ENCODE peak calls at places on chromosomes 13 and 19, in eight cellular contexts. One of them, this sample, is unnamed.

GRCh38 chr19:58550362-58551122 is 4.4 kb downstream of the CHMP2A start:
- DNase-seq in ovary: no peak
- DNase-seq in breast epithelium: no peak
- DNase-seq in GM12892: no peak
- DNase-seq in upper lobe of left lung: no peak
- DNase-seq in GM12891: no peak
- DNase-seq in heart left ventricle: no peak
- DNase-seq in lower leg skin: no peak
- DNase-seq in this sample: no peak

GRCh38 chr19:12841094-12841493 is 2.8 kb downstream of the MAST1 start:
- DNase-seq in ovary: no peak
- DNase-seq in breast epithelium: no peak
- DNase-seq in GM12892: no peak
- DNase-seq in upper lobe of left lung: peak; percentile 80
- DNase-seq in GM12891: no peak
- DNase-seq in heart left ventricle: no peak
- DNase-seq in lower leg skin: no peak
- DNase-seq in this sample: peak; percentile 20

GRCh38 chr19:40740747-40741146 is 9.5 kb downstream of the ACTMAP start:
- DNase-seq in ovary: no peak
- DNase-seq in breast epithelium: no peak
- DNase-seq in GM12892: no peak
- DNase-seq in upper lobe of left lung: no peak
- DNase-seq in GM12891: no peak
- DNase-seq in heart left ventricle: peak; percentile 78
- DNase-seq in lower leg skin: peak; percentile 89
- DNase-seq in this sample: no peak

GRCh38 chr19:18251587-18252369 is 22.5 kb downstream of the IQCN start:
- DNase-seq in ovary: peak; percentile 59
- DNase-seq in breast epithelium: peak; percentile 79
- DNase-seq in GM12892: peak; percentile 72
- DNase-seq in upper lobe of left lung: no peak
- DNase-seq in GM12891: peak; percentile 80
- DNase-seq in heart left ventricle: peak; percentile 60
- DNase-seq in lower leg skin: peak; percentile 66
- DNase-seq in this sample: peak; percentile 63

GRCh38 chr19:615619-616018 is 17.7 kb downstream of the POLRMT start:
- DNase-seq in ovary: no peak
- DNase-seq in breast epithelium: no peak
- DNase-seq in GM12892: no peak
- DNase-seq in upper lobe of left lung: peak; percentile 86
- DNase-seq in GM12891: no peak
- DNase-seq in heart left ventricle: no peak
- DNase-seq in lower leg skin: no peak
- DNase-seq in this sample: no peak

GRCh38 chr13:99220199-99220931 is 19.7 kb downstream of the UBAC2 start:
- DNase-seq in ovary: no peak
- DNase-seq in breast epithelium: no peak
- DNase-seq in GM12892: no peak
- DNase-seq in upper lobe of left lung: no peak
- DNase-seq in GM12891: no peak
- DNase-seq in heart left ventricle: no peak
- DNase-seq in lower leg skin: no peak
- DNase-seq in this sample: no peak

GRCh38 chr19:3606690-3607289 is at the start of gene TBXA2R:
- DNase-seq in ovary: peak; percentile 85
- DNase-seq in breast epithelium: no peak
- DNase-seq in GM12892: peak; percentile 65
- DNase-seq in upper lobe of left lung: peak; percentile 97
- DNase-seq in GM12891: peak; percentile 77
- DNase-seq in heart left ventricle: peak; percentile 86
- DNase-seq in lower leg skin: peak; percentile 41
- DNase-seq in this sample: peak; percentile 43

GRCh38 chr13:39597828-39598227 is 5.2 kb downstream of the LHFPL6 start:
- DNase-seq in ovary: no peak
- DNase-seq in breast epithelium: no peak
- DNase-seq in GM12892: no peak
- DNase-seq in upper lobe of left lung: no peak
- DNase-seq in GM12891: no peak
- DNase-seq in heart left ventricle: no peak
- DNase-seq in lower leg skin: no peak
- DNase-seq in this sample: peak; percentile 59

GRCh38 chr19:16062789-16063188 is 13.5 kb upstream of the TPM4 start:
- DNase-seq in ovary: no peak
- DNase-seq in breast epithelium: no peak
- DNase-seq in GM12892: no peak
- DNase-seq in upper lobe of left lung: no peak
- DNase-seq in GM12891: no peak
- DNase-seq in heart left ventricle: no peak
- DNase-seq in lower leg skin: no peak
- DNase-seq in this sample: no peak

GRCh38 chr13:21309542-21310172 is 133.2 kb downstream of the MRPL57 start:
- DNase-seq in ovary: no peak
- DNase-seq in breast epithelium: no peak
- DNase-seq in GM12892: no peak
- DNase-seq in upper lobe of left lung: no peak
- DNase-seq in GM12891: no peak
- DNase-seq in heart left ventricle: no peak
- DNase-seq in lower leg skin: no peak
- DNase-seq in this sample: no peak

GRCh38 chr13:53151692-53152421 is 123.2 kb downstream of the OLFM4 start:
- DNase-seq in ovary: no peak
- DNase-seq in breast epithelium: no peak
- DNase-seq in GM12892: peak; percentile 5
- DNase-seq in upper lobe of left lung: no peak
- DNase-seq in GM12891: peak; percentile 11
- DNase-seq in heart left ventricle: no peak
- DNase-seq in lower leg skin: no peak
- DNase-seq in this sample: peak; percentile 34

GRCh38 chr19:7612282-7613274 is 16.8 kb downstream of the XAB2 start:
- DNase-seq in ovary: no peak
- DNase-seq in breast epithelium: no peak
- DNase-seq in GM12892: no peak
- DNase-seq in upper lobe of left lung: peak; percentile 79
- DNase-seq in GM12891: no peak
- DNase-seq in heart left ventricle: no peak
- DNase-seq in lower leg skin: no peak
- DNase-seq in this sample: no peak

GRCh38 chr13:90272356-90272755 is 1075.1 kb upstream of the MIR17HG start:
- DNase-seq in ovary: no peak
- DNase-seq in breast epithelium: no peak
- DNase-seq in GM12892: no peak
- DNase-seq in upper lobe of left lung: no peak
- DNase-seq in GM12891: no peak
- DNase-seq in heart left ventricle: no peak
- DNase-seq in lower leg skin: no peak
- DNase-seq in this sample: no peak

GRCh38 chr19:44908074-44908835 is 2.7 kb downstream of the APOE start:
- DNase-seq in ovary: no peak
- DNase-seq in breast epithelium: no peak
- DNase-seq in GM12892: no peak
- DNase-seq in upper lobe of left lung: no peak
- DNase-seq in GM12891: no peak
- DNase-seq in heart left ventricle: no peak
- DNase-seq in lower leg skin: no peak
- DNase-seq in this sample: no peak

GRCh38 chr19:18300930-18301717 is 19.7 kb upstream of the JUND start:
- DNase-seq in ovary: peak; percentile 63
- DNase-seq in breast epithelium: no peak
- DNase-seq in GM12892: no peak
- DNase-seq in upper lobe of left lung: peak; percentile 86
- DNase-seq in GM12891: no peak
- DNase-seq in heart left ventricle: peak; percentile 92
- DNase-seq in lower leg skin: peak; percentile 69
- DNase-seq in this sample: peak; percentile 62

GRCh38 chr13:110008816-110009215 is 222.4 kb upstream of the IRS2 start:
- DNase-seq in ovary: no peak
- DNase-seq in breast epithelium: no peak
- DNase-seq in GM12892: no peak
- DNase-seq in upper lobe of left lung: no peak
- DNase-seq in GM12891: no peak
- DNase-seq in heart left ventricle: no peak
- DNase-seq in lower leg skin: no peak
- DNase-seq in this sample: no peak

GRCh38 chr13:98677398-98677797 is 75.1 kb downstream of the SLC15A1 start:
- DNase-seq in ovary: no peak
- DNase-seq in breast epithelium: no peak
- DNase-seq in GM12892: no peak
- DNase-seq in upper lobe of left lung: no peak
- DNase-seq in GM12891: no peak
- DNase-seq in heart left ventricle: no peak
- DNase-seq in lower leg skin: no peak
- DNase-seq in this sample: peak; percentile 69

GRCh38 chr19:41705393-41706174 is 2.8 kb upstream of the CEACAM5 start:
- DNase-seq in ovary: no peak
- DNase-seq in breast epithelium: no peak
- DNase-seq in GM12892: no peak
- DNase-seq in upper lobe of left lung: no peak
- DNase-seq in GM12891: no peak
- DNase-seq in heart left ventricle: no peak
- DNase-seq in lower leg skin: no peak
- DNase-seq in this sample: no peak

GRCh38 chr13:91962946-91963345 is 564.5 kb downstream of the GPC5 start:
- DNase-seq in ovary: no peak
- DNase-seq in breast epithelium: no peak
- DNase-seq in GM12892: no peak
- DNase-seq in upper lobe of left lung: no peak
- DNase-seq in GM12891: no peak
- DNase-seq in heart left ventricle: no peak
- DNase-seq in lower leg skin: no peak
- DNase-seq in this sample: no peak
- TF ChIP-seq POLR2A in ovary: no peak
- TF ChIP-seq POLR2A in breast epithelium: no peak
- TF ChIP-seq POLR2A in GM12892: no peak
- TF ChIP-seq POLR2A in upper lobe of left lung: no peak
- TF ChIP-seq POLR2A in GM12891: no peak
- TF ChIP-seq POLR2A in heart left ventricle: no peak
- TF ChIP-seq POLR2A in lower leg skin: no peak
- TF ChIP-seq POLR2A in this sample: no peak

GRCh38 chr13:48504606-48505369 is 28.1 kb downstream of the RCBTB2 start:
- DNase-seq in ovary: no peak
- DNase-seq in breast epithelium: no peak
- DNase-seq in GM12892: no peak
- DNase-seq in upper lobe of left lung: no peak
- DNase-seq in GM12891: no peak
- DNase-seq in heart left ventricle: no peak
- DNase-seq in lower leg skin: no peak
- DNase-seq in this sample: no peak
- TF ChIP-seq POLR2A in ovary: no peak
- TF ChIP-seq POLR2A in breast epithelium: no peak
- TF ChIP-seq POLR2A in GM12892: no peak
- TF ChIP-seq POLR2A in upper lobe of left lung: no peak
- TF ChIP-seq POLR2A in GM12891: no peak
- TF ChIP-seq POLR2A in heart left ventricle: no peak
- TF ChIP-seq POLR2A in lower leg skin: no peak
- TF ChIP-seq POLR2A in this sample: no peak

DNA sequence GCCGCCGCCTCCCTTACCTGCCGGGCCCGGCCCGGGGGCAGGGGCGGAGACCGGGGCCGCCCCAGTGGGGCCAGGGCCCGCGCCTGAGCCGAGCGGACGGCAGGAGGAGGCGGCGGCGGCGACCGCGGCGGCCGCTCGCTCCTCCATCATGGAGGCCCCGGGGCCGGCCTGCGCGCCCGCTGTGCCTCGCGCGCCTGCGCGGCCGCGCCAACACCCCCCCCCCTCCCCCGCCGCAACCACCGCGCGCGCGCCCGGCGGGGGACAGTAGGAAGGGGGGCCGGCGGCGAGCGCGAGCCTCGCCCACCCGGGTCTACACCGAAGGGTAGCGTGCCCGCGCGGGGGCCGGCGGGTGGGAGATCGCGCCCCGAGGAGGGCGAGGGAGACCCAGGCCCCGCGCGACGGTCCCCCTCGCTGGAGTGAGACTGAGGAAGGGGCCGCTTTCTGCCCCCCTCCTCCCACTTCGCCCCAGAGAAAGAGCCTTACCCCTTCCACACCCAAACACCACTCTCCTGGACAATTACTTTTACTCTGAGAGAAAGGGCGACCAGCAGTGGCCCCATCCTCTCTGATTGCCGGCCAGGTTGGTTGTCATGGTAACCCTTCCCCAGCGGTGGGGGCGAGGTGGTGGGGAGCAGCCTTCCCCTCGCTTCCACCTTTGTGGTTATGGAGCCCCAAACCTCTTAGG is at the start of gene STRN4:
- DNase-seq in ovary: peak; percentile 52
- DNase-seq in breast epithelium: no peak
- DNase-seq in GM12892: peak; percentile 94
- DNase-seq in upper lobe of left lung: peak; percentile 94
- DNase-seq in GM12891: peak; percentile 92
- DNase-seq in heart left ventricle: peak; percentile 71
- DNase-seq in lower leg skin: no peak
- DNase-seq in this sample: no peak
- TF ChIP-seq POLR2A in ovary: no peak
- TF ChIP-seq POLR2A in breast epithelium: no peak
- TF ChIP-seq POLR2A in GM12892: peak; percentile 68
- TF ChIP-seq POLR2A in upper lobe of left lung: no peak
- TF ChIP-seq POLR2A in GM12891: no peak
- TF ChIP-seq POLR2A in heart left ventricle: no peak
- TF ChIP-seq POLR2A in lower leg skin: no peak
- TF ChIP-seq POLR2A in this sample: peak; percentile 76

GRCh38 chr19:2235396-2236284 is 489 bp downstream of the PLEKHJ1 start:
- DNase-seq in ovary: no peak
- DNase-seq in breast epithelium: no peak
- DNase-seq in GM12892: no peak
- DNase-seq in upper lobe of left lung: no peak
- DNase-seq in GM12891: no peak
- DNase-seq in heart left ventricle: peak; percentile 64
- DNase-seq in lower leg skin: no peak
- DNase-seq in this sample: no peak

GRCh38 chr19:2237051-2237868 is 636 bp downstream of the SF3A2 start:
- DNase-seq in ovary: no peak
- DNase-seq in breast epithelium: no peak
- DNase-seq in GM12892: no peak
- DNase-seq in upper lobe of left lung: no peak
- DNase-seq in GM12891: no peak
- DNase-seq in heart left ventricle: no peak
- DNase-seq in lower leg skin: no peak
- DNase-seq in this sample: no peak

GRCh38 chr19:2235026-2235395 is 1.1 kb downstream of the PLEKHJ1 start:
- DNase-seq in ovary: no peak
- DNase-seq in breast epithelium: no peak
- DNase-seq in GM12892: no peak
- DNase-seq in upper lobe of left lung: no peak
- DNase-seq in GM12891: no peak
- DNase-seq in heart left ventricle: no peak
- DNase-seq in lower leg skin: no peak
- DNase-seq in this sample: no peak

GRCh38 chr19:2237869-2238153 is 1.2 kb downstream of the SF3A2 start:
- DNase-seq in ovary: no peak
- DNase-seq in breast epithelium: no peak
- DNase-seq in GM12892: no peak
- DNase-seq in upper lobe of left lung: no peak
- DNase-seq in GM12891: no peak
- DNase-seq in heart left ventricle: no peak
- DNase-seq in lower leg skin: no peak
- DNase-seq in this sample: no peak

GRCh38 chr19:2236285-2237050 is at the start of the genes PLEKHJ1 and SF3A2:
- DNase-seq in ovary: peak; percentile 97
- DNase-seq in breast epithelium: peak; percentile 96
- DNase-seq in GM12892: peak; percentile 99
- DNase-seq in upper lobe of left lung: peak; percentile 99
- DNase-seq in GM12891: peak; percentile 99
- DNase-seq in heart left ventricle: peak; percentile 98
- DNase-seq in lower leg skin: peak; percentile 94
- DNase-seq in this sample: peak; percentile 96
- TF ChIP-seq POLR2A in ovary: peak; percentile 81
- TF ChIP-seq POLR2A in breast epithelium: peak; percentile 58
- TF ChIP-seq POLR2A in GM12892: peak; percentile 78
- TF ChIP-seq POLR2A in upper lobe of left lung: no peak
- TF ChIP-seq POLR2A in GM12891: peak; percentile 76
- TF ChIP-seq POLR2A in heart left ventricle: no peak
- TF ChIP-seq POLR2A in lower leg skin: no peak
- TF ChIP-seq POLR2A in this sample: peak; percentile 76